ENCODE peak calls at places on chromosomes 4 and X, in five cellular contexts. V, B, W, K and A are unnamed samples.

GRCh38 chrX:108216405-108216804 is 124.8 kb downstream of the ATG4A start:
- DNase-seq in V (no peak), B (no peak), W (no peak), K (no peak), A (no peak)

GRCh38 chrX:149903889-149904748 is 23.1 kb downstream of the MAGEA8 start:
- DNase-seq in V (no peak), B (no peak), W (no peak), K (no peak), A (no peak)

GRCh38 chr4:153438916-153439756 is 27.0 kb upstream of the TMEM131L start:
- DNase-seq in V (peak; percentile 56), B (peak; percentile 60), W (no peak), K (no peak), A (no peak)

GRCh38 chr4:10737335-10737734 is 52.8 kb upstream of the CLNK start:
- DNase-seq in V (no peak), B (no peak), W (no peak), K (peak; percentile 22), A (no peak)

GRCh38 chr4:173381610-173382009 is 10.9 kb downstream of the SAP30 start:
- DNase-seq in V (no peak), B (no peak), W (no peak), K (no peak), A (no peak)

GRCh38 chr4:83010111-83010521 is 507 bp downstream of the LIN54 start:
- DNase-seq in V (peak; percentile 40), B (no peak), W (no peak), K (peak; percentile 51), A (no peak)

GRCh38 chr4:126023946-126024345 is 709.2 kb downstream of the FAT4 start:
- DNase-seq in V (no peak), B (no peak), W (no peak), K (no peak), A (no peak)

GRCh38 chr4:118367872-118368271 is 15.1 kb upstream of the PRSS12 start:
- DNase-seq in V (no peak), B (no peak), W (no peak), K (no peak), A (no peak)

GRCh38 chrX:554271-554670 is 76.3 kb upstream of the SHOX start:
- DNase-seq in V (no peak), B (no peak), W (no peak), K (no peak), A (no peak)